ENCODE peak calls at places on chromosomes 16 and 17, in ten cellular contexts. E, D, O, C, Z, W, Y, I, T and R are unnamed samples.

GRCh38 chr17:49843774-49844350 is 4.0 kb downstream of the TAC4 start:
- DNase-seq in E (no peak), D (peak), O (no peak), C (peak), Z (peak), W (no peak), Y (no peak), I (peak), T (peak), R (peak)

GRCh38 chr17:34842235-34842634 is 119.0 kb downstream of the CCT6B start:
- DNase-seq in E (no peak), D (no peak), O (no peak), C (no peak), Z (no peak), W (no peak), Y (no peak), I (no peak), T (no peak), R (no peak)

GRCh38 chr16:66858740-66859396 is 14.7 kb downstream of the CA7 start:
- DNase-seq in E (no peak), D (no peak), O (peak), C (no peak), Z (no peak), W (no peak), Y (peak), I (no peak), T (peak), R (no peak)

GRCh38 chr16:76108460-76108859 is 168.7 kb upstream of the CNTNAP4 start:
- DNase-seq in E (no peak), D (no peak), O (no peak), C (no peak), Z (no peak), W (no peak), Y (no peak), I (no peak), T (no peak), R (no peak)

GRCh38 chr17:15954222-15954621 is 9.3 kb downstream of the ADORA2B start:
- DNase-seq in E (peak), D (no peak), O (peak), C (no peak), Z (no peak), W (no peak), Y (no peak), I (peak), T (peak), R (peak)

GRCh38 chr17:63275318-63275967 is 170.7 kb downstream of the CYB561 start:
- DNase-seq in E (peak), D (peak), O (peak), C (no peak), Z (peak), W (no peak), Y (no peak), I (peak), T (peak), R (peak)

GRCh38 chr16:71431176-71431575 is 10.7 kb downstream of the TLE7 start:
- DNase-seq in E (no peak), D (no peak), O (no peak), C (no peak), Z (no peak), W (no peak), Y (no peak), I (no peak), T (no peak), R (no peak)

GRCh38 chr16:12497558-12497957 is 306.1 kb downstream of the CPPED1 start:
- DNase-seq in E (no peak), D (no peak), O (no peak), C (no peak), Z (no peak), W (no peak), Y (no peak), I (no peak), T (no peak), R (no peak)

GRCh38 chr16:72847187-72848044 is 200.5 kb downstream of the ZFHX3 start:
- DNase-seq in E (no peak), D (peak), O (peak), C (peak), Z (peak), W (no peak), Y (no peak), I (peak), T (peak), R (peak)

GRCh38 chr16:67206129-67206837 is 7.4 kb downstream of the ELMO3 start:
- DNase-seq in E (no peak), D (no peak), O (no peak), C (no peak), Z (no peak), W (no peak), Y (no peak), I (no peak), T (no peak), R (no peak)

GRCh38 chr16:35295856-35296255 is 1836.4 kb downstream of the TP53TG3F start:
- DNase-seq in E (no peak), D (no peak), O (no peak), C (no peak), Z (no peak), W (no peak), Y (no peak), I (no peak), T (no peak), R (no peak)

GRCh38 chr16:57863434-57864160 is 61.3 kb upstream of the KIFC3 start:
- DNase-seq in E (peak), D (no peak), O (peak), C (peak), Z (peak), W (no peak), Y (peak), I (peak), T (peak), R (peak)

GRCh38 chr16:74315059-74315458 is 18.4 kb downstream of the PSMD7 start:
- DNase-seq in E (no peak), D (no peak), O (no peak), C (no peak), Z (no peak), W (no peak), Y (no peak), I (no peak), T (no peak), R (no peak)

GRCh38 chr16:27221576-27222498 is 18.5 kb downstream of the KDM8 start:
- DNase-seq in E (no peak), D (no peak), O (peak), C (no peak), Z (no peak), W (no peak), Y (peak), I (no peak), T (no peak), R (no peak)

GRCh38 chr17:77869665-77870132 is 88.8 kb upstream of the TNRC6C start:
- DNase-seq in E (no peak), D (no peak), O (no peak), C (no peak), Z (no peak), W (no peak), Y (peak), I (no peak), T (no peak), R (no peak)

GRCh38 chr16:84277244-84277823 is 17.3 kb upstream of the WFDC1 start:
- DNase-seq in E (peak), D (peak), O (peak), C (peak), Z (peak), W (peak), Y (peak), I (peak), T (peak), R (peak)

GRCh38 chr16:30377050-30377811 is 2.6 kb downstream of the MYL11 start:
- DNase-seq in E (no peak), D (no peak), O (no peak), C (no peak), Z (no peak), W (no peak), Y (no peak), I (no peak), T (no peak), R (no peak)

GRCh38 chr17:14843086-14843795 is 421.9 kb downstream of the PMP22 start:
- DNase-seq in E (no peak), D (no peak), O (peak), C (no peak), Z (no peak), W (no peak), Y (no peak), I (no peak), T (no peak), R (no peak)

GRCh38 chr16:55059146-55059545 is 128.5 kb downstream of the IRX5 start:
- DNase-seq in E (no peak), D (no peak), O (no peak), C (no peak), Z (no peak), W (no peak), Y (no peak), I (no peak), T (no peak), R (no peak)

GRCh38 chr16:49003992-49004391 is 277.6 kb downstream of the CBLN1 start:
- DNase-seq in E (no peak), D (no peak), O (no peak), C (no peak), Z (no peak), W (no peak), Y (no peak), I (no peak), T (no peak), R (no peak)

GRCh38 chr16:86099326-86099725 is 200.4 kb downstream of the IRF8 start:
- DNase-seq in E (no peak), D (no peak), O (no peak), C (no peak), Z (no peak), W (no peak), Y (no peak), I (no peak), T (no peak), R (no peak)

GRCh38 chr17:31511583-31511982 is 120.1 kb downstream of the RAB11FIP4 start:
- DNase-seq in E (no peak), D (no peak), O (no peak), C (no peak), Z (no peak), W (no peak), Y (no peak), I (no peak), T (no peak), R (no peak)

GRCh38 chr16:78744796-78745464 is 645.5 kb downstream of the WWOX start:
- DNase-seq in E (no peak), D (no peak), O (no peak), C (no peak), Z (no peak), W (no peak), Y (no peak), I (no peak), T (no peak), R (no peak)

GRCh38 chr17:1180958-1181768 is 1.4 kb upstream of the ABR start:
- DNase-seq in E (no peak), D (peak), O (no peak), C (peak), Z (no peak), W (no peak), Y (no peak), I (no peak), T (no peak), R (no peak)

GRCh38 chr16:89013111-89013510 is 36.1 kb upstream of the CBFA2T3 start:
- DNase-seq in E (no peak), D (no peak), O (no peak), C (no peak), Z (no peak), W (no peak), Y (no peak), I (no peak), T (no peak), R (no peak)

GRCh38 chr17:83186226-83186625 is 106.8 kb downstream of the METRNL start:
- DNase-seq in E (no peak), D (peak), O (no peak), C (peak), Z (peak), W (no peak), Y (peak), I (no peak), T (no peak), R (no peak)

GRCh38 chr17:57806083-57806830 is 43.6 kb downstream of the MRPS23 start:
- DNase-seq in E (no peak), D (no peak), O (no peak), C (peak), Z (no peak), W (no peak), Y (no peak), I (no peak), T (no peak), R (no peak)

GRCh38 chr17:47862621-47863440 is 11.9 kb upstream of the SP6 start:
- DNase-seq in E (peak), D (no peak), O (peak), C (no peak), Z (no peak), W (no peak), Y (no peak), I (peak), T (peak), R (peak)

GRCh38 chr16:24471616-24472015 is 67.8 kb upstream of the RBBP6 start:
- DNase-seq in E (no peak), D (no peak), O (no peak), C (peak), Z (no peak), W (no peak), Y (no peak), I (no peak), T (no peak), R (no peak)

GRCh38 chr17:7932483-7932891 is 481 bp downstream of the CNTROB start:
- DNase-seq in E (no peak), D (peak), O (peak), C (no peak), Z (peak), W (no peak), Y (no peak), I (no peak), T (peak), R (no peak)

GRCh38 chr17:74646231-74646630 is 22.7 kb upstream of the CD300E start:
- DNase-seq in E (no peak), D (no peak), O (peak), C (no peak), Z (peak), W (no peak), Y (no peak), I (peak), T (peak), R (peak)

GRCh38 chr16:11219188-11219587 is 36.8 kb downstream of the SOCS1 start:
- DNase-seq in E (no peak), D (no peak), O (no peak), C (no peak), Z (no peak), W (no peak), Y (no peak), I (no peak), T (no peak), R (no peak)